ENCODE peak calls at places on chromosomes 13 and 19, in nine cellular contexts. W, K, G, U, A, C, M, B and Y are unnamed samples.

GRCh38 chr19:28485300-28485699 is 727.7 kb downstream of the UQCRFS1 start:
- DNase-seq in U (no peak), A (no peak), W (no peak), G (no peak), B (no peak), K (no peak), C (no peak), M (no peak), Y (no peak)

GRCh38 chr13:43937839-43938238 is 58.1 kb downstream of the LACC1 start:
- DNase-seq in U (no peak), W (no peak), C (no peak), A (no peak), G (no peak), K (no peak), B (no peak), M (no peak), Y (no peak)

GRCh38 chr13:41029629-41030028 is 10.5 kb upstream of the ELF1 start:
- DNase-seq in G (no peak), K (no peak), W (no peak), C (no peak), U (no peak), M (no peak), B (no peak), A (no peak), Y (no peak)

GRCh38 chr19:2273356-2274184 is 8.4 kb downstream of the PEAK3 start:
- DNase-seq in W (peak; percentile 66), A (peak; percentile 47), C (peak; percentile 79), U (peak; percentile 94), K (peak; percentile 37), B (peak; percentile 49), M (peak; percentile 73), G (peak; percentile 76), Y (no peak)

GRCh38 chr19:31676271-31677004 is 327.2 kb upstream of the TSHZ3 start:
- DNase-seq in K (no peak), W (peak; percentile 25), G (no peak), M (peak; percentile 1), A (no peak), U (no peak), B (no peak), C (no peak), Y (peak; percentile 37)

GRCh38 chr19:57813919-57814504 is 701 bp downstream of the ZNF552 start:
- DNase-seq in B (no peak), U (no peak), M (no peak), W (no peak), C (no peak), A (no peak), G (no peak), K (no peak), Y (no peak)

GRCh38 chr13:46469064-46469463 is 82.0 kb upstream of the RUBCNL start:
- DNase-seq in C (no peak), A (no peak), W (no peak), B (peak; percentile 31), G (no peak), K (no peak), M (peak; percentile 70), U (no peak), Y (no peak)

GRCh38 chr13:73416093-73416492 is 357.3 kb downstream of the KLF5 start:
- DNase-seq in K (no peak), U (no peak), W (no peak), A (no peak), G (no peak), M (no peak), C (no peak), B (peak; percentile 10), Y (no peak)

GRCh38 chr13:113369189-113369588 is 5.3 kb upstream of the GRTP1 start:
- DNase-seq in K (no peak), M (no peak), U (no peak), C (no peak), G (no peak), A (no peak), B (no peak), W (no peak), Y (no peak)

GRCh38 chr19:15780595-15781418 is 6.7 kb upstream of the OR10H5 start:
- DNase-seq in K (no peak), A (no peak), B (no peak), G (peak; percentile 55), M (no peak), U (no peak), C (no peak), W (no peak), Y (no peak)

GRCh38 chr13:47858678-47859050 is 142.4 kb downstream of the SUCLA2 start:
- DNase-seq in W (no peak), C (no peak), G (no peak), M (peak; percentile 88), B (peak; percentile 90), U (no peak), K (no peak), A (no peak), Y (no peak)

GRCh38 chr13:26589754-26590153 is 32.3 kb downstream of the WASF3 start:
- DNase-seq in B (peak; percentile 74), K (no peak), G (no peak), C (no peak), W (no peak), A (no peak), M (peak; percentile 22), U (no peak), Y (no peak)

GRCh38 chr13:104975272-104975671 is 1560.2 kb downstream of the EFNB2 start:
- DNase-seq in M (no peak), B (no peak), G (no peak), C (no peak), A (no peak), K (no peak), W (no peak), U (no peak), Y (no peak)

GRCh38 chr13:46555722-46556121 is 2.8 kb downstream of the LRCH1 start:
- DNase-seq in B (no peak), M (no peak), U (no peak), A (no peak), C (no peak), G (no peak), K (no peak), W (no peak), Y (no peak)

GRCh38 chr19:19039901-19040300 is 6.5 kb downstream of the ARMC6 start:
- DNase-seq in G (no peak), A (no peak), U (no peak), M (no peak), K (no peak), C (peak; percentile 14), W (no peak), B (no peak), Y (no peak)

GRCh38 chr19:5018224-5019015 is 49.5 kb downstream of the KDM4B start:
- DNase-seq in U (no peak), G (no peak), K (no peak), A (no peak), C (no peak), B (peak; percentile 70), M (peak; percentile 68), W (no peak), Y (no peak)

GRCh38 chr19:17475541-17476115 is 5.3 kb downstream of the SLC27A1 start:
- DNase-seq in B (peak; percentile 53), U (no peak), A (no peak), K (no peak), M (peak; percentile 20), C (no peak), G (no peak), W (no peak), Y (peak; percentile 71)

GRCh38 chr19:41709951-41710645 is 1.7 kb downstream of the CEACAM5 start:
- DNase-seq in G (peak; percentile 25), K (no peak), A (no peak), W (no peak), U (no peak), M (no peak), C (no peak), B (no peak), Y (no peak)